ENCODE peak calls at places on chromosomes 12 and 14, in seven cellular contexts. K, E, T, P, M, B and X are unnamed samples.

GRCh38 chr12:1662761-1663439 is 28.0 kb upstream of the ADIPOR2 start:
- DNase-seq in M (peak), E (peak), B (no peak), P (peak), T (no peak), K (no peak), X (no peak)

GRCh38 chr14:103074699-103075341 is 9.2 kb upstream of the LBHD2 start:
- DNase-seq in B (no peak), T (no peak), M (peak), P (no peak), K (peak), E (peak), X (no peak)

GRCh38 chr14:100674897-100675618 is 51.6 kb upstream of the DLK1 start:
- DNase-seq in M (no peak), P (no peak), E (peak), T (no peak), K (no peak), B (no peak), X (no peak)

GRCh38 chr12:131917139-131917710 is 11.9 kb upstream of the PUS1 start:
- DNase-seq in K (no peak), P (no peak), B (no peak), T (peak), E (no peak), M (no peak), X (no peak)

GRCh38 chr12:110223777-110224378 is 57.2 kb upstream of the ATP2A2 start:
- DNase-seq in K (no peak), T (no peak), E (no peak), P (no peak), M (no peak), B (no peak), X (no peak)

GRCh38 chr14:86532219-86532618 is 1002.3 kb downstream of the FLRT2 start:
- DNase-seq in E (no peak), P (no peak), B (no peak), K (no peak), T (no peak), M (no peak), X (no peak)

GRCh38 chr12:96516472-96517417 is 27.4 kb downstream of the CFAP54 start:
- DNase-seq in T (peak), E (peak), M (peak), P (peak), K (peak), B (peak), X (no peak)

GRCh38 chr14:75960219-75960618 is 21.6 kb downstream of the TGFB3 start:
- DNase-seq in M (no peak), E (peak), B (peak), T (no peak), P (no peak), K (no peak), X (no peak)

GRCh38 chr12:107092669-107093546 is 441 bp downstream of the CRY1 start:
- DNase-seq in B (no peak), M (no peak), T (no peak), K (peak), E (peak), P (no peak), X (no peak)

GRCh38 chr12:85516039-85516438 is 236.0 kb downstream of the ALX1 start:
- DNase-seq in T (no peak), B (no peak), M (no peak), E (no peak), P (no peak), K (no peak), X (no peak)

GRCh38 chr12:51955702-51956101 is 4.2 kb downstream of the ACVR1B start:
- DNase-seq in B (no peak), K (no peak), E (no peak), M (no peak), T (no peak), P (no peak), X (no peak)

GRCh38 chr14:23172096-23172495 is 11.4 kb downstream of the SLC7A8 start:
- DNase-seq in M (no peak), B (no peak), T (no peak), E (no peak), K (no peak), P (no peak), X (no peak)

GRCh38 chr14:23173039-23173438 is 10.4 kb downstream of the SLC7A8 start:
- DNase-seq in T (no peak), E (no peak), K (no peak), B (no peak), P (no peak), M (no peak), X (no peak)

GRCh38 chr14:23172572-23172971 is 10.9 kb downstream of the SLC7A8 start:
- DNase-seq in E (no peak), P (no peak), M (no peak), T (no peak), B (no peak), K (no peak), X (no peak)

GRCh38 chr14:23169622-23170021 is 13.8 kb downstream of the SLC7A8 start:
- DNase-seq in P (no peak), K (no peak), T (no peak), M (no peak), E (no peak), B (no peak), X (no peak)

DNA sequence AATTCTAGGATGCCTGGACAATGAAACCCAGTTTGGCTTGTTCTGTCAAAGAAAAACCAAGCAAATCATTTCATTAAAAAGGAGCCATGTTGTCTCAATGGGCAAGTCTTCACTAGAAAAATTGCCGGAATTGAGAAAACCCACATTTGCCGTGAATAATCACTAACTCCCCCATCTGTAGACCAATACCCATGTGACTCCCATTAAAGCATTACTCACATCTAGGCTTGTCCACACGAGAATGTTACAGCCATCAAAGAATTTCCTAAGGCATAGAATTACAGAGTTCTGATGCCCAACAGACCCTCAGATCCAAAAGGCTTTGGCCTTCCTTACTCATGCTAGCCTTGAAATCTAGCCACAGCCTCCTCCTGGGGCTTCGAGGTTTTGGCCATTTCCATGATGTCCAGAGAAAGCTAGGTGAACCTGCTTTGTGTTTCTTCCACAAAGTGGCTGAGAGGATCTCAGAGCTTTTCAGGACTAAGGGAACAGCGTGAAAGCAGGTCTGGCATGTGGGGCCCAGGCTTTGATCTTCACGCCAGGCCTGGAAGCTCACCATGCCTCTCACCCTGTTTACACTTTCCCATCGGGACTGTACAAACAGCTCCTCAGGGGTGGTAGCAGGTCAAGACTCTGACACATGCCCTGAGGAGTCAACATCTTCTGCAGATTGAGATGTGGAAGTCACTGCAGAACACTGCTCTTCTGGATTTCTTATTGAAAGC is 12.0 kb downstream of the SLC7A8 start:
- DNase-seq in K (no peak), P (no peak), M (no peak), B (no peak), T (no peak), E (no peak), X (no peak)
- TF ChIP-seq TAF1 in K (no peak), P (no peak), M (no peak), B (no peak), T (no peak), E (no peak), X (no peak)

GRCh38 chr12:19261773-19262172 is 132.2 kb downstream of the PLEKHA5 start:
- DNase-seq in K (no peak), E (no peak), B (no peak), M (no peak), T (no peak), P (no peak), X (no peak)
- TF ChIP-seq TAF1 in K (no peak), E (no peak), B (no peak), M (no peak), T (no peak), P (no peak), X (no peak)

GRCh38 chr12:5746496-5746895 is 198.6 kb downstream of the ANO2 start:
- DNase-seq in E (no peak), M (no peak), P (no peak), K (no peak), T (no peak), B (no peak), X (no peak)
- TF ChIP-seq TAF1 in E (no peak), M (no peak), P (no peak), K (no peak), T (no peak), B (no peak), X (no peak)

DNA sequence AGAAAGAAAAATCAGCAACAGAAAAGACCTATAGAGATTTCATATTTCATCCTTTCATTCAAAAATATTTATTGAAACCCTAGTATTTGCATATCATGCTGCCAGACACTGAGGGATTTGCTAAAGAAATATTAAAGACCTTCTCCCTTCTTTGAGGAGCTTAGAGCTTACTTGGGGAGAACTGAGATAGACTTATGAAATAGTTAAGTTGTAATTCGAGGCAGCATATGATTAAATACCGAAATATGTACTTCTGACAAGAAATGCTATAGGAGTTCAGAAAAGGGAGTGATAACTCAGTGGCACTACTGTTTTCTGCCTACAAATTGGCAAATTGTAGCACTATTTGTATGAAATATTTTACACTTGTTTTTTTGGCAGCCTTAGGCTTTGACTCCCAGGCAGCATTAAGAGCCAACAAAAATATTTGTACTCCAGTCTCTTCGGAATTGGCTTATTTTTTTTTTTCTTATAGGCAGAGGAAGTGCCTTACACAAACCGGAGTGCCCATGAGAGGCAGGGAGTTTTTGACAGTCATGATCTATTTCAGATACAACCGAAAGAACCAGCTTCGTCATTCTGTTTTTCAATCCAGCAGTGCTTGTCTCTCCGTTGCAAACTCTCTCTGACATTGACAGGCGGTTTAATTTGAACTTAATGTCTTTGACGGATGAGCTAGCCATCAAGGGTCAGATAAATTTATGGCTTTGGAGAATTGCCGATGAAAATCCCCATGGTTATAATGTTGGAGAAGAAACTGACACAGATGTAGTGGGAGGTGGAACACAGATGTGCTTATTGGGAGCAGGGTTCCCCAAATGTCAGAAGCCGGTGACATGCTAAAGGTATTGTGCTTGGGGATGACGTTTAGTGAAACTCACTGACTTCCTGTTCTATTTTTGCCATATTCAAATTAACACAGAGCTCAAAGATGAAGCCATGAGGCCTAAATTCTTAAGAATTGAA is 59.4 kb downstream of the PLXNC1 start:
- DNase-seq in T (peak), K (no peak), B (peak), E (no peak), P (no peak), M (no peak), X (peak)
- TF ChIP-seq TAF1 in T (peak), K (no peak), B (peak), E (no peak), P (no peak), M (no peak), X (no peak)

DNA sequence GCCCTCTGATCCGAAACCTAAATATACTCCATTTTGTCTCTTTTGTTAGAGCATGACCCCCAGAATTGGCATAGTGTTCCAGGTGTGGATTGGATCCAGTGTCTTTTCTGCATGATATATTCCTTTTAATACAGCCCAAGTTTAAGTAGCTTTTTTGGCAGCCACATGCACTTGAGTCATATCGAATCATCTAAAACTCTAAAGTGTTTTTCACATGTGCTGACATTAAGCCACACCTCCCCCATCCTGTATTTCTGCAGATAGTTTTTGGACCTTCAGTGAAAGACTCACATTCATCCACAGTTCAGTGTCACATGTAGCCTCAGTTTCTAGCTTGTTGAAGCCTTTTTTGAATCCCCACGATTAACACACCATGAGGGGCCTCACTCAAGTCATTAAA is 30.6 kb downstream of the BORCS5 start:
- DNase-seq in K (no peak), P (no peak), M (no peak), B (no peak), E (no peak), T (no peak), X (no peak)
- TF ChIP-seq TAF1 in K (no peak), P (no peak), M (no peak), B (no peak), E (no peak), T (no peak), X (no peak)

GRCh38 chr12:57404966-57405640 is 25.7 kb downstream of the R3HDM2 start:
- DNase-seq in K (no peak), E (no peak), M (no peak), B (no peak), P (no peak), T (no peak), X (no peak)
- TF ChIP-seq TAF1 in K (no peak), E (no peak), M (no peak), B (no peak), P (no peak), T (no peak), X (no peak)